ENCODE peak calls at places on chromosomes 12 and 14, in four cellular contexts. U, H, L and K are unnamed samples.

GRCh38 chr12:92605621-92606170 is 97.1 kb upstream of the PLEKHG7 start:
- DNase-seq in U (no peak), H (no peak), L (no peak), K (no peak)

GRCh38 chr14:45785240-45785639 is 532.2 kb upstream of the MIS18BP1 start:
- DNase-seq in U (no peak), H (no peak), L (no peak), K (no peak)

GRCh38 chr14:104954746-104955395 is 23.3 kb downstream of the AHNAK2 start:
- DNase-seq in U (no peak), H (peak), L (no peak), K (no peak)

GRCh38 chr12:88306471-88307069 is 164.5 kb downstream of the TMTC3 start:
- DNase-seq in U (no peak), H (no peak), L (no peak), K (peak)

GRCh38 chr12:117807355-117807754 is 161.4 kb downstream of the KSR2 start:
- DNase-seq in U (no peak), H (no peak), L (no peak), K (no peak)

GRCh38 chr12:51087818-51088217 is 4.4 kb upstream of the CSRNP2 start:
- DNase-seq in U (no peak), H (no peak), L (no peak), K (no peak)

GRCh38 chr12:32455607-32456063 is 56.3 kb downstream of the FGD4 start:
- DNase-seq in U (no peak), H (no peak), L (peak), K (peak)

GRCh38 chr14:74038015-74038859 is 19.1 kb downstream of the BBOF1 start:
- DNase-seq in U (no peak), H (no peak), L (peak), K (peak)

GRCh38 chr14:22485178-22485577 is 103.8 kb downstream of the DAD1 start:
- DNase-seq in U (no peak), H (no peak), L (peak), K (no peak)

GRCh38 chr12:67471810-67472209 is 176.7 kb upstream of the DYRK2 start:
- DNase-seq in U (no peak), H (no peak), L (no peak), K (no peak)

GRCh38 chr12:15322164-15323054 is at the start of gene PTPRO:
- DNase-seq in U (no peak), H (no peak), L (peak), K (peak)

GRCh38 chr14:61671086-61671485 is 24.2 kb upstream of the HIF1A start:
- DNase-seq in U (no peak), H (no peak), L (no peak), K (no peak)

GRCh38 chr12:89829434-89829975 is 120.9 kb upstream of the ATP2B1 start:
- DNase-seq in U (no peak), H (no peak), L (no peak), K (peak)

GRCh38 chr12:64600164-64600561 is 10.1 kb upstream of the RASSF3 start:
- DNase-seq in U (no peak), H (no peak), L (no peak), K (no peak)

GRCh38 chr14:96265387-96265786 is 9.4 kb downstream of the BDKRB1 start:
- DNase-seq in U (no peak), H (no peak), L (no peak), K (no peak)

GRCh38 chr14:92510972-92511371 is 2.6 kb upstream of the RIN3 start:
- DNase-seq in U (no peak), H (no peak), L (no peak), K (no peak)

GRCh38 chr14:70893842-70894237 is 13.4 kb upstream of the PCNX1 start:
- DNase-seq in U (no peak), H (no peak), L (no peak), K (no peak)

GRCh38 chr12:78863482-78864427 is 819 bp upstream of the SYT1 start:
- DNase-seq in U (peak), H (no peak), L (peak), K (peak)

GRCh38 chr14:67999693-68000384 is 180.3 kb downstream of the RAD51B start:
- DNase-seq in U (no peak), H (no peak), L (peak), K (peak)